ENCODE peak calls at places on chromosomes 16 and 17, in seven cellular contexts. One of them, this sample, is unnamed.
A peak's percentile ranks its signal among the peaks of the same experiment; 100 is the strongest.

GRCh38 chr17:39666601-39667261 is 1.5 kb upstream of the PNMT start:
- DNase-seq in RWPE1: no peak
- DNase-seq in right atrium auricular region: no peak
- DNase-seq in cardiac fibroblast: no peak
- DNase-seq in GM10248: no peak
- DNase-seq in lung: no peak
- DNase-seq in fibroblast of pulmonary artery: no peak
- DNase-seq in this sample: no peak

GRCh38 chr16:19179890-19180490 is 11.9 kb downstream of the SYT17 start:
- DNase-seq in RWPE1: peak; percentile 66
- DNase-seq in right atrium auricular region: peak; percentile 78
- DNase-seq in cardiac fibroblast: peak; percentile 48
- DNase-seq in GM10248: peak; percentile 81
- DNase-seq in lung: peak; percentile 66
- DNase-seq in fibroblast of pulmonary artery: peak; percentile 52
- DNase-seq in this sample: peak; percentile 82

GRCh38 chr17:78069695-78070094 is 58.9 kb downstream of the TMC6 start:
- DNase-seq in RWPE1: no peak
- DNase-seq in right atrium auricular region: no peak
- DNase-seq in cardiac fibroblast: no peak
- DNase-seq in GM10248: no peak
- DNase-seq in lung: no peak
- DNase-seq in fibroblast of pulmonary artery: no peak
- DNase-seq in this sample: no peak

GRCh38 chr16:6964679-6965078 is 368.0 kb upstream of the RBFOX1 start:
- DNase-seq in RWPE1: no peak
- DNase-seq in right atrium auricular region: no peak
- DNase-seq in cardiac fibroblast: no peak
- DNase-seq in GM10248: no peak
- DNase-seq in lung: no peak
- DNase-seq in fibroblast of pulmonary artery: no peak
- DNase-seq in this sample: no peak

GRCh38 chr16:2751577-2752034 is 832 bp upstream of the SRRM2 start:
- DNase-seq in RWPE1: peak; percentile 66
- DNase-seq in right atrium auricular region: no peak
- DNase-seq in cardiac fibroblast: no peak
- DNase-seq in GM10248: peak; percentile 83
- DNase-seq in lung: no peak
- DNase-seq in fibroblast of pulmonary artery: peak; percentile 13
- DNase-seq in this sample: no peak

GRCh38 chr17:50114849-50115357 is 15.1 kb downstream of the SAMD14 start:
- DNase-seq in RWPE1: no peak
- DNase-seq in right atrium auricular region: no peak
- DNase-seq in cardiac fibroblast: peak; percentile 83
- DNase-seq in GM10248: peak; percentile 68
- DNase-seq in lung: no peak
- DNase-seq in fibroblast of pulmonary artery: peak; percentile 79
- DNase-seq in this sample: no peak

GRCh38 chr17:11598274-11599221 is at the start of gene DNAH9:
- DNase-seq in RWPE1: peak; percentile 4
- DNase-seq in right atrium auricular region: peak; percentile 97
- DNase-seq in cardiac fibroblast: peak; percentile 55
- DNase-seq in GM10248: no peak
- DNase-seq in lung: peak; percentile 96
- DNase-seq in fibroblast of pulmonary artery: peak; percentile 47
- DNase-seq in this sample: no peak

GRCh38 chr16:20906225-20906870 is 5.8 kb downstream of the LYRM1 start:
- DNase-seq in RWPE1: peak; percentile 56
- DNase-seq in right atrium auricular region: no peak
- DNase-seq in cardiac fibroblast: peak; percentile 95
- DNase-seq in GM10248: no peak
- DNase-seq in lung: no peak
- DNase-seq in fibroblast of pulmonary artery: peak; percentile 93
- DNase-seq in this sample: no peak

GRCh38 chr17:71959129-71959528 is 161.7 kb upstream of the SOX9 start:
- DNase-seq in RWPE1: peak; percentile 9
- DNase-seq in right atrium auricular region: no peak
- DNase-seq in cardiac fibroblast: peak; percentile 17
- DNase-seq in GM10248: no peak
- DNase-seq in lung: no peak
- DNase-seq in fibroblast of pulmonary artery: peak; percentile 20
- DNase-seq in this sample: no peak

GRCh38 chr16:30565526-30565925 is 6.0 kb downstream of the ZNF688 start:
- DNase-seq in RWPE1: no peak
- DNase-seq in right atrium auricular region: no peak
- DNase-seq in cardiac fibroblast: no peak
- DNase-seq in GM10248: no peak
- DNase-seq in lung: no peak
- DNase-seq in fibroblast of pulmonary artery: no peak
- DNase-seq in this sample: no peak

GRCh38 chr17:57868007-57868774 is 18.3 kb upstream of the MRPS23 start:
- DNase-seq in RWPE1: peak; percentile 98
- DNase-seq in right atrium auricular region: peak; percentile 86
- DNase-seq in cardiac fibroblast: peak; percentile 87
- DNase-seq in GM10248: peak; percentile 89
- DNase-seq in lung: peak; percentile 67
- DNase-seq in fibroblast of pulmonary artery: peak; percentile 85
- DNase-seq in this sample: peak; percentile 85

GRCh38 chr17:7745748-7746470 is 28.4 kb downstream of the DNAH2 start:
- DNase-seq in RWPE1: peak; percentile 79
- DNase-seq in right atrium auricular region: peak; percentile 71
- DNase-seq in cardiac fibroblast: peak; percentile 97
- DNase-seq in GM10248: no peak
- DNase-seq in lung: peak; percentile 72
- DNase-seq in fibroblast of pulmonary artery: peak; percentile 97
- DNase-seq in this sample: peak; percentile 55

GRCh38 chr17:9872852-9873251 is 32.2 kb downstream of the RCVRN start:
- DNase-seq in RWPE1: no peak
- DNase-seq in right atrium auricular region: no peak
- DNase-seq in cardiac fibroblast: no peak
- DNase-seq in GM10248: no peak
- DNase-seq in lung: no peak
- DNase-seq in fibroblast of pulmonary artery: no peak
- DNase-seq in this sample: no peak

GRCh38 chr17:79997004-79997673 is 38.5 kb downstream of the TBC1D16 start:
- DNase-seq in RWPE1: no peak
- DNase-seq in right atrium auricular region: no peak
- DNase-seq in cardiac fibroblast: no peak
- DNase-seq in GM10248: no peak
- DNase-seq in lung: peak; percentile 48
- DNase-seq in fibroblast of pulmonary artery: no peak
- DNase-seq in this sample: peak; percentile 91

GRCh38 chr17:8420041-8420934 is 15.4 kb upstream of the NDEL1 start:
- DNase-seq in RWPE1: no peak
- DNase-seq in right atrium auricular region: peak; percentile 64
- DNase-seq in cardiac fibroblast: peak; percentile 91
- DNase-seq in GM10248: no peak
- DNase-seq in lung: peak; percentile 84
- DNase-seq in fibroblast of pulmonary artery: peak; percentile 83
- DNase-seq in this sample: peak; percentile 58

GRCh38 chr16:49459953-49460735 is 86.5 kb downstream of the C16orf78 start:
- DNase-seq in RWPE1: no peak
- DNase-seq in right atrium auricular region: peak; percentile 23
- DNase-seq in cardiac fibroblast: no peak
- DNase-seq in GM10248: no peak
- DNase-seq in lung: no peak
- DNase-seq in fibroblast of pulmonary artery: no peak
- DNase-seq in this sample: no peak

GRCh38 chr16:66020642-66021041 is 345.8 kb upstream of the CDH5 start:
- DNase-seq in RWPE1: peak; percentile 83
- DNase-seq in right atrium auricular region: no peak
- DNase-seq in cardiac fibroblast: no peak
- DNase-seq in GM10248: peak; percentile 19
- DNase-seq in lung: no peak
- DNase-seq in fibroblast of pulmonary artery: no peak
- DNase-seq in this sample: no peak

GRCh38 chr17:69213059-69213813 is 15.4 kb downstream of the ABCA10 start:
- DNase-seq in RWPE1: no peak
- DNase-seq in right atrium auricular region: no peak
- DNase-seq in cardiac fibroblast: no peak
- DNase-seq in GM10248: no peak
- DNase-seq in lung: no peak
- DNase-seq in fibroblast of pulmonary artery: no peak
- DNase-seq in this sample: no peak
- TF ChIP-seq CTCF in RWPE1: no peak
- TF ChIP-seq CTCF in right atrium auricular region: no peak
- TF ChIP-seq CTCF in cardiac fibroblast: no peak
- TF ChIP-seq CTCF in GM10248: no peak
- TF ChIP-seq CTCF in lung: no peak
- TF ChIP-seq CTCF in fibroblast of pulmonary artery: no peak
- TF ChIP-seq CTCF in this sample: no peak

GRCh38 chr17:76103274-76104139 is at the start of gene EXOC7:
- DNase-seq in RWPE1: peak; percentile 95
- DNase-seq in right atrium auricular region: peak; percentile 92
- DNase-seq in cardiac fibroblast: peak; percentile 93
- DNase-seq in GM10248: peak; percentile 99
- DNase-seq in lung: peak; percentile 90
- DNase-seq in fibroblast of pulmonary artery: peak; percentile 91
- DNase-seq in this sample: peak; percentile 91
- TF ChIP-seq CTCF in RWPE1: no peak
- TF ChIP-seq CTCF in right atrium auricular region: no peak
- TF ChIP-seq CTCF in cardiac fibroblast: no peak
- TF ChIP-seq CTCF in GM10248: no peak
- TF ChIP-seq CTCF in lung: no peak
- TF ChIP-seq CTCF in fibroblast of pulmonary artery: no peak
- TF ChIP-seq CTCF in this sample: no peak

GRCh38 chr17:48486557-48486956 is 44.3 kb downstream of the HOXB1 start:
- DNase-seq in RWPE1: peak; percentile 88
- DNase-seq in right atrium auricular region: no peak
- DNase-seq in cardiac fibroblast: peak; percentile 88
- DNase-seq in GM10248: no peak
- DNase-seq in lung: no peak
- DNase-seq in fibroblast of pulmonary artery: peak; percentile 91
- DNase-seq in this sample: no peak
- TF ChIP-seq CTCF in RWPE1: no peak
- TF ChIP-seq CTCF in right atrium auricular region: no peak
- TF ChIP-seq CTCF in cardiac fibroblast: peak; percentile 19
- TF ChIP-seq CTCF in GM10248: no peak
- TF ChIP-seq CTCF in lung: no peak
- TF ChIP-seq CTCF in fibroblast of pulmonary artery: peak; percentile 29
- TF ChIP-seq CTCF in this sample: no peak

DNA sequence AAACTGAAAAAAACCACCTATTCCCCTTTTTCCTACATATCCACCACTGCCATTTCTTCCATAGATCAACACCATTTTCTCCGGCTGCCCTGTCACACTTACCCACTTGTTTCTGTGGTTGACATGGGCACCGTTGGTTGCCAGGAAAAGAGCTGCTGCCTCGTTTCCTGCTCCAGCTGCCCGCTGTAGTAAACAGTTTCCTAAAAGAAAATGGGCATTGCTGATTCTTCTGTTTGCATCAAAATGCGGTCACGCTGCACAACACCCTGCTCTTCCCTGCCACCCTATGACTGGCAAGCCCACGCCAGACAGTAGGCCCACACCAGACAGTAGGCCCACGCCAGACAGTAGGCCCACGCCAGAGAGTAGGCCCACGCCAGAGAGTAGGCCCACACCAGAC is 46.3 kb downstream of the CYB5D2 start:
- DNase-seq in RWPE1: no peak
- DNase-seq in right atrium auricular region: no peak
- DNase-seq in cardiac fibroblast: no peak
- DNase-seq in GM10248: no peak
- DNase-seq in lung: no peak
- DNase-seq in fibroblast of pulmonary artery: no peak
- DNase-seq in this sample: no peak
- TF ChIP-seq CTCF in RWPE1: no peak
- TF ChIP-seq CTCF in right atrium auricular region: no peak
- TF ChIP-seq CTCF in cardiac fibroblast: no peak
- TF ChIP-seq CTCF in GM10248: no peak
- TF ChIP-seq CTCF in lung: no peak
- TF ChIP-seq CTCF in fibroblast of pulmonary artery: no peak
- TF ChIP-seq CTCF in this sample: no peak

GRCh38 chr16:85346404-85347212 is 234.3 kb upstream of the CIBAR2 start:
- DNase-seq in RWPE1: no peak
- DNase-seq in right atrium auricular region: no peak
- DNase-seq in cardiac fibroblast: no peak
- DNase-seq in GM10248: no peak
- DNase-seq in lung: no peak
- DNase-seq in fibroblast of pulmonary artery: no peak
- DNase-seq in this sample: no peak

GRCh38 chr16:85348921-85349334 is 236.7 kb upstream of the CIBAR2 start:
- DNase-seq in RWPE1: no peak
- DNase-seq in right atrium auricular region: no peak
- DNase-seq in cardiac fibroblast: no peak
- DNase-seq in GM10248: no peak
- DNase-seq in lung: no peak
- DNase-seq in fibroblast of pulmonary artery: no peak
- DNase-seq in this sample: no peak

GRCh38 chr16:85345129-85345639 is 232.9 kb upstream of the CIBAR2 start:
- DNase-seq in RWPE1: no peak
- DNase-seq in right atrium auricular region: no peak
- DNase-seq in cardiac fibroblast: no peak
- DNase-seq in GM10248: no peak
- DNase-seq in lung: no peak
- DNase-seq in fibroblast of pulmonary artery: no peak
- DNase-seq in this sample: no peak

GRCh38 chr16:85348065-85348840 is 236.0 kb upstream of the CIBAR2 start:
- DNase-seq in RWPE1: no peak
- DNase-seq in right atrium auricular region: no peak
- DNase-seq in cardiac fibroblast: no peak
- DNase-seq in GM10248: no peak
- DNase-seq in lung: no peak
- DNase-seq in fibroblast of pulmonary artery: no peak
- DNase-seq in this sample: no peak

GRCh38 chr16:85347213-85347591 is 234.9 kb upstream of the CIBAR2 start:
- DNase-seq in RWPE1: no peak
- DNase-seq in right atrium auricular region: no peak
- DNase-seq in cardiac fibroblast: no peak
- DNase-seq in GM10248: no peak
- DNase-seq in lung: no peak
- DNase-seq in fibroblast of pulmonary artery: peak; percentile 15
- DNase-seq in this sample: no peak
- TF ChIP-seq CTCF in RWPE1: no peak
- TF ChIP-seq CTCF in right atrium auricular region: no peak
- TF ChIP-seq CTCF in cardiac fibroblast: peak; percentile 27
- TF ChIP-seq CTCF in GM10248: peak; percentile 42
- TF ChIP-seq CTCF in lung: peak; percentile 1
- TF ChIP-seq CTCF in fibroblast of pulmonary artery: peak; percentile 23
- TF ChIP-seq CTCF in this sample: no peak

This sample was measured in CD14-positive monocyte.